ENCODE peak calls at places on chromosome 4, in five cellular contexts. D is mesenchymal stem cell, X is H9, Q is neuronal stem cell, L is H1. Y is an unnamed sample.

GRCh38 chr4:131644619-131645018 is 1504.5 kb upstream of the PCDH10 start:
- DNase-seq in L (peak; percentile 51), D (peak; percentile 50), X (peak; percentile 76), Q (peak; percentile 6), Y (peak; percentile 2)

GRCh38 chr4:155604718-155605601 is 61.7 kb upstream of the GUCY1A1 start:
- DNase-seq in L (no peak), Q (no peak), D (peak; percentile 81), X (no peak), Y (peak; percentile 93)

GRCh38 chr4:185227131-185227551 is 17.7 kb downstream of the SNX25 start:
- DNase-seq in D (peak; percentile 31), Q (no peak), X (no peak), L (no peak), Y (peak; percentile 13)

GRCh38 chr4:113636877-113637276 is 124.7 kb downstream of the CAMK2D start:
- DNase-seq in X (no peak), D (peak; percentile 44), Q (no peak), L (no peak), Y (peak; percentile 62)

GRCh38 chr4:138184881-138185280 is 57.3 kb downstream of the SLC7A11 start:
- DNase-seq in Q (no peak), X (no peak), L (no peak), D (no peak), Y (no peak)

GRCh38 chr4:39255266-39255665 is 72.9 kb downstream of the WDR19 start:
- DNase-seq in X (no peak), D (peak; percentile 25), L (no peak), Q (no peak), Y (peak; percentile 65)

GRCh38 chr4:3070709-3071500 is 3.4 kb downstream of the HTT-AS start:
- DNase-seq in X (no peak), Q (no peak), L (no peak), D (no peak), Y (peak; percentile 42)

GRCh38 chr4:7068883-7069282 is 1.0 kb upstream of the GRPEL1 start:
- DNase-seq in D (peak; percentile 43), X (peak; percentile 61), L (no peak), Q (no peak), Y (no peak)

GRCh38 chr4:145154573-145154972 is 25.8 kb downstream of the OTUD4 start:
- DNase-seq in X (no peak), L (no peak), D (peak; percentile 49), Q (no peak), Y (peak; percentile 35)

GRCh38 chr4:76981649-76982048 is 32.1 kb downstream of the SEPTIN11 start:
- DNase-seq in L (no peak), Q (no peak), X (no peak), D (no peak), Y (peak; percentile 68)

GRCh38 chr4:172619798-172620197 is 548.8 kb upstream of the GALNT7 start:
- DNase-seq in L (no peak), D (no peak), X (no peak), Q (no peak), Y (no peak)

GRCh38 chr4:56821394-56822263 is at the start of gene SPINK2:
- DNase-seq in L (peak; percentile 56), D (peak; percentile 14), Q (peak; percentile 42), X (peak; percentile 95), Y (no peak)

GRCh38 chr4:122293374-122294365 is 85.1 kb upstream of the ADAD1 start:
- DNase-seq in L (no peak), Q (no peak), D (no peak), X (peak; percentile 23), Y (no peak)

GRCh38 chr4:103915224-103915869 is 195.6 kb upstream of the TACR3 start:
- DNase-seq in D (peak; percentile 31), X (no peak), Q (no peak), L (no peak), Y (no peak)

GRCh38 chr4:1010522-1011021 is 854 bp upstream of the FGFRL1 start:
- DNase-seq in L (no peak), D (peak; percentile 93), X (peak; percentile 62), Q (no peak), Y (peak; percentile 68)

GRCh38 chr4:54933579-54933978 is 191.8 kb downstream of the KDR start:
- DNase-seq in X (no peak), Q (no peak), D (no peak), L (no peak), Y (no peak)

GRCh38 chr4:54929459-54929858 is 195.9 kb downstream of the KDR start:
- DNase-seq in Q (no peak), D (no peak), L (no peak), X (no peak), Y (no peak)

GRCh38 chr4:54924891-54925290 is 200.5 kb downstream of the KDR start:
- DNase-seq in D (no peak), L (no peak), Q (no peak), X (no peak), Y (no peak)

GRCh38 chr4:54930226-54930625 is 195.2 kb downstream of the KDR start:
- DNase-seq in L (no peak), Q (no peak), D (no peak), X (no peak), Y (peak; percentile 31)
- H2AFZ ChIP-seq in L (peak overlapping the region; percentile 73), Q (peak overlapping the region; percentile 36), D (no peak overlapping the region), X (no peak overlapping the region), Y (no peak overlapping the region)

GRCh38 chr4:141899541-141899940 is 263.2 kb downstream of the IL15 start:
- DNase-seq in X (no peak), Q (no peak), D (no peak), L (no peak), Y (no peak)

GRCh38 chr4:141896687-141897086 is 260.3 kb downstream of the IL15 start:
- DNase-seq in Q (no peak), X (no peak), D (no peak), L (no peak), Y (no peak)

GRCh38 chr4:141898336-141898735 is 262.0 kb downstream of the IL15 start:
- DNase-seq in D (no peak), Q (no peak), L (no peak), X (no peak), Y (no peak)

GRCh38 chr4:141899103-141899502 is 262.7 kb downstream of the IL15 start:
- DNase-seq in L (no peak), X (no peak), D (no peak), Q (no peak), Y (peak; percentile 17)

DNA sequence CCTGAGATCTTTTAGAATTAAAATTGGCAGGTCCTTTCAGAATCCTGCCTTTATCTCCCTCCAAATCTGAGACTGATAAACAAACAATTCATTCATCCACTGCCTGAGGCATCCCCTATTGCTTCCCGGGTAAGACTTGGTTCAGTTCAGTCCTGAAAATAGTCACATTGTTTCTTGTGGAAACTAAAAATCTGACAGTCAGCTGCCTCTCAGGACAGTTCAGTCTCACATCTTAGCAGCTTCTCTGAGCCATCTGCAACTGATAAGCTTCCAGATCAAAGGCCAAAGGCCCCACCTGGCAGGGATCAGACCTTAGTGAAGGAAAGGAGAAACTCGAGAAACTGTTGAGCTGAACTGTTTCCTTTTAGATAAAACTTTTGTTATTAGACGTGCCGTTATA is 264.5 kb downstream of the IL15 start:
- DNase-seq in L (no peak), Q (no peak), D (no peak), X (no peak), Y (no peak)
- H2BK15ac ChIP-seq in L (no peak overlapping the region), Q (no peak overlapping the region), D (no peak overlapping the region), X (no peak overlapping the region), Y (no peak overlapping the region)

DNA sequence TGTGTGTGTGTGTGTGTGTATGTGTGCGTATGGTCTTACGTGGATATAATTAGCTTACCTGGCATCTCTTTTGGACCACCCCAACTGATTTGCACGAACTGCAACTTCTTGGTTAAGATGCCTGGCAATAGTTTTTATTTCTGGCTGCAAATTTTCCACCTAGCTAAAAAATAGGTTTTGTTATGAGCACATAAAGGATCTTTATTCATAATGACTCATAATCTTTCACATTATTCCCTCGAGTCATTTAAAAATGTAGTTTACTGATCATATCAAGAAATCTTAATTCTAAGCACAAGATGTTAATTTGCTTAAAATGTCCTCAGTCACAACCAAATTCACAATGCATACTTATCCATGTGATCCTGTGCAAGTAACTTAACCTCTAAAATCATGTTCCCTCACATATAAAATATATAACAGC is 1.5 kb downstream of the COX18 start:
- DNase-seq in X (no peak), D (no peak), Q (no peak), L (no peak), Y (peak; percentile 12)
- H2AFZ ChIP-seq in X (no peak overlapping the region), D (no peak overlapping the region), Q (peak overlapping the region; percentile 92), L (no peak overlapping the region), Y (no peak overlapping the region)

DNA sequence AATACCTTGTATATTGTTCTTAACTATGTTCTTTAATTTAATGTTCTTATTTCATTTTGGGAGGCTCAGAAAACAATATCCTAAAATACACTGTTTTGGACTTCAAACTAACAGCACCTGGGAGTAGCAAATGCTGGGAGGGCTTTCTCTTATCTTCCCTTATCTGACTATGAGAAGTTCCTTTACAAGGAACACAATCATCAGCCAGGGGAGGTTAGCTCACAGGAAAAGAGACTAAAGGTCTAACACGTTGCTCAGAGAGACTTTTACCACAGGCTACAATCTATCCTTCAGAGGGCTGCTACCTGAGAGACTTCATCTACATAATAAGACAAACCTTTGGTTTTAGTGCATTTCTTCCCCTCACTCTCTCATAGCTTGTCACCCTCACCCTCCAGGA is 35.7 kb downstream of the MEPE start:
- DNase-seq in L (no peak), D (no peak), Q (no peak), X (no peak), Y (no peak)
- H2BK15ac ChIP-seq in L (no peak overlapping the region), D (no peak overlapping the region), Q (no peak overlapping the region), X (no peak overlapping the region), Y (no peak overlapping the region)

GRCh38 chr4:188956566-188956965 is 817.3 kb downstream of the TRIML1 start:
- DNase-seq in L (no peak), Q (no peak), D (no peak), X (no peak), Y (no peak)
- H2AFZ ChIP-seq in L (no peak overlapping the region), Q (no peak overlapping the region), D (no peak overlapping the region), X (no peak overlapping the region), Y (no peak overlapping the region)

GRCh38 chr4:47031713-47032404 is 492 bp downstream of the GABRB1 start:
- DNase-seq in X (no peak), Q (no peak), L (no peak), D (no peak), Y (no peak)

GRCh38 chr4:47031011-47031678 is at the start of gene GABRB1:
- DNase-seq in X (peak; percentile 74), D (peak; percentile 70), Q (peak; percentile 66), L (peak; percentile 23), Y (peak; percentile 61)

GRCh38 chr4:47038263-47038662 is 6.9 kb downstream of the GABRB1 start:
- DNase-seq in L (no peak), Q (no peak), X (no peak), D (no peak), Y (no peak)

DNA sequence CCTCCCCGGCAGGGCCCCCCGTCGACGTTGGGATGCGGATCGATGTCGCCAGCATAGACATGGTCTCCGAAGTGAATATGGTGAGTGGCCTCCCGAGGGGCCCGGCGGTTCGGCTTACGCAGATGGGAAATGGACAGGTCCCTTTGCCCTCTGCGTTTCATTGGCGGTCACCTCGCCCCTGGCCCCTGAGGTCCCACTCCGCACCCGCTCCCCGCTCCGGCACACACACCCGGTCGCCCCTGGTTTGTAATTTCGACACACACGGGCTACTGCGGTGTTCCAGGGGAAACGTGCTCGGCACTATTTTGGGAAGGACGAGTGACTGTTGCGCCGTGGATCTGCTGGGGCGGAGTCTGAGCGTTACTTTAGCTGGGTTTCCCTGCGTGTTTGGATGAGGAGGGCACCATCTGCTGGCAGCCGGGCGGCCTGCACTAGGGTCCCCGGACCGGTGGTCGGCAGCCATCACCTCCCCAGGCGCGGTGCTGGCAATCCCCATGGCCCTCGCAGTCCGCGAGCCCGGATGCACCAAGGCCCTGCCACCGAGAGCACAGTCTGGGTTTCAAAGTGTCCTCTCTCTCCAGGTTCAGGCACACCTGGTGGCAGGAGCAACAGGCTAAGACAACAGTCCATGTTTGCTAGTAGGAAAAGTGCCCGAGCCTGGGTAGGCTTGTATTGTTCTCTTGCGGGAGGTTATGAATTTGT is 1.2 kb downstream of the GABRB1 start:
- DNase-seq in L (peak; percentile 59), X (peak; percentile 90), Q (peak; percentile 75), D (peak; percentile 79), Y (peak; percentile 65)
- H2BK15ac ChIP-seq in L (no peak overlapping the region), X (no peak overlapping the region), Q (no peak overlapping the region), D (no peak overlapping the region), Y (no peak overlapping the region)

GRCh38 chr4:8838911-8839431 is 32.7 kb downstream of the HMX1 start:
- DNase-seq in X (peak; percentile 18), D (no peak), L (no peak), Q (no peak), Y (no peak)
- H2AFZ ChIP-seq in X (no peak overlapping the region), D (no peak overlapping the region), L (no peak overlapping the region), Q (no peak overlapping the region), Y (no peak overlapping the region)